ENCODE peak calls at places on chromosomes 4 and X, in eight cellular contexts. One of them, this sample, is unnamed. For H3K36me3, the result is how much of the 10 kb centered on the place peaks cover.

GRCh38 chr4:99395595-99396364 is 39.4 kb downstream of the ADH7 start:
- DNase-seq in cardiac muscle cell: no peak
- DNase-seq in naive thymus-derived CD4-positive, alpha-beta T cell: no peak
- DNase-seq in esophagus muscularis mucosa: no peak
- DNase-seq in tibial nerve: no peak
- DNase-seq in CD8-positive, alpha-beta T cell: no peak
- DNase-seq in CD8-positive, alpha-beta memory T cell: no peak
- DNase-seq in HCT116: no peak
- DNase-seq in this sample: peak

GRCh38 chr4:109433281-109434006 is at the start of gene SEC24B:
- DNase-seq in CD8-positive, alpha-beta memory T cell: peak
- DNase-seq in naive thymus-derived CD4-positive, alpha-beta T cell: peak
- DNase-seq in CD8-positive, alpha-beta T cell: peak
- DNase-seq in HCT116: peak
- DNase-seq in esophagus muscularis mucosa: peak
- DNase-seq in tibial nerve: peak
- DNase-seq in cardiac muscle cell: peak
- DNase-seq in this sample: no peak

GRCh38 chr4:145934434-145935047 is 4.1 kb downstream of the ZNF827 start:
- DNase-seq in cardiac muscle cell: peak
- DNase-seq in naive thymus-derived CD4-positive, alpha-beta T cell: no peak
- DNase-seq in HCT116: no peak
- DNase-seq in CD8-positive, alpha-beta memory T cell: no peak
- DNase-seq in CD8-positive, alpha-beta T cell: no peak
- DNase-seq in tibial nerve: no peak
- DNase-seq in esophagus muscularis mucosa: no peak
- DNase-seq in this sample: no peak

GRCh38 chrX:1391370-1391706 is 575 bp downstream of the SLC25A6 start:
- DNase-seq in naive thymus-derived CD4-positive, alpha-beta T cell: peak
- DNase-seq in cardiac muscle cell: peak
- DNase-seq in tibial nerve: no peak
- DNase-seq in CD8-positive, alpha-beta T cell: no peak
- DNase-seq in esophagus muscularis mucosa: no peak
- DNase-seq in CD8-positive, alpha-beta memory T cell: no peak
- DNase-seq in HCT116: no peak
- DNase-seq in this sample: no peak

GRCh38 chr4:55359397-55359916 is 13.4 kb downstream of the SRD5A3 start:
- DNase-seq in naive thymus-derived CD4-positive, alpha-beta T cell: no peak
- DNase-seq in esophagus muscularis mucosa: no peak
- DNase-seq in tibial nerve: peak
- DNase-seq in CD8-positive, alpha-beta T cell: no peak
- DNase-seq in cardiac muscle cell: no peak
- DNase-seq in HCT116: no peak
- DNase-seq in CD8-positive, alpha-beta memory T cell: no peak
- DNase-seq in this sample: no peak

GRCh38 chr4:16627999-16628398 is 270.4 kb downstream of the LDB2 start:
- DNase-seq in CD8-positive, alpha-beta T cell: no peak
- DNase-seq in naive thymus-derived CD4-positive, alpha-beta T cell: no peak
- DNase-seq in HCT116: no peak
- DNase-seq in tibial nerve: no peak
- DNase-seq in cardiac muscle cell: no peak
- DNase-seq in esophagus muscularis mucosa: no peak
- DNase-seq in CD8-positive, alpha-beta memory T cell: no peak
- DNase-seq in this sample: peak

GRCh38 chr4:94995684-94996394 is 238.1 kb downstream of the BMPR1B start:
- DNase-seq in cardiac muscle cell: peak
- DNase-seq in CD8-positive, alpha-beta T cell: no peak
- DNase-seq in CD8-positive, alpha-beta memory T cell: no peak
- DNase-seq in esophagus muscularis mucosa: no peak
- DNase-seq in tibial nerve: no peak
- DNase-seq in HCT116: no peak
- DNase-seq in naive thymus-derived CD4-positive, alpha-beta T cell: no peak
- DNase-seq in this sample: no peak

GRCh38 chr4:28845158-28845557 is 1875.0 kb upstream of the PCDH7 start:
- DNase-seq in CD8-positive, alpha-beta memory T cell: no peak
- DNase-seq in HCT116: no peak
- DNase-seq in tibial nerve: no peak
- DNase-seq in naive thymus-derived CD4-positive, alpha-beta T cell: no peak
- DNase-seq in cardiac muscle cell: no peak
- DNase-seq in esophagus muscularis mucosa: no peak
- DNase-seq in CD8-positive, alpha-beta T cell: no peak
- DNase-seq in this sample: no peak

GRCh38 chr4:94412019-94413017 is 39.4 kb upstream of the PDLIM5 start:
- DNase-seq in naive thymus-derived CD4-positive, alpha-beta T cell: no peak
- DNase-seq in HCT116: peak
- DNase-seq in cardiac muscle cell: peak
- DNase-seq in CD8-positive, alpha-beta memory T cell: no peak
- DNase-seq in CD8-positive, alpha-beta T cell: no peak
- DNase-seq in tibial nerve: no peak
- DNase-seq in esophagus muscularis mucosa: no peak
- DNase-seq in this sample: peak

GRCh38 chr4:73450398-73451004 is 14.5 kb downstream of the AFP start:
- DNase-seq in tibial nerve: no peak
- DNase-seq in HCT116: no peak
- DNase-seq in CD8-positive, alpha-beta T cell: no peak
- DNase-seq in CD8-positive, alpha-beta memory T cell: no peak
- DNase-seq in cardiac muscle cell: no peak
- DNase-seq in esophagus muscularis mucosa: no peak
- DNase-seq in naive thymus-derived CD4-positive, alpha-beta T cell: no peak
- DNase-seq in this sample: peak

GRCh38 chr4:126372634-126373033 is 1057.9 kb downstream of the FAT4 start:
- DNase-seq in tibial nerve: no peak
- DNase-seq in naive thymus-derived CD4-positive, alpha-beta T cell: no peak
- DNase-seq in esophagus muscularis mucosa: no peak
- DNase-seq in CD8-positive, alpha-beta memory T cell: no peak
- DNase-seq in cardiac muscle cell: no peak
- DNase-seq in CD8-positive, alpha-beta T cell: no peak
- DNase-seq in HCT116: no peak
- DNase-seq in this sample: no peak

GRCh38 chr4:79178770-79179169 is 147.1 kb downstream of the NAA11 start:
- DNase-seq in CD8-positive, alpha-beta T cell: no peak
- DNase-seq in naive thymus-derived CD4-positive, alpha-beta T cell: no peak
- DNase-seq in cardiac muscle cell: no peak
- DNase-seq in CD8-positive, alpha-beta memory T cell: no peak
- DNase-seq in HCT116: no peak
- DNase-seq in tibial nerve: peak
- DNase-seq in esophagus muscularis mucosa: no peak
- DNase-seq in this sample: no peak

GRCh38 chr4:54614094-54614493 is 43.7 kb upstream of the KIT start:
- DNase-seq in HCT116: no peak
- DNase-seq in naive thymus-derived CD4-positive, alpha-beta T cell: no peak
- DNase-seq in esophagus muscularis mucosa: no peak
- DNase-seq in CD8-positive, alpha-beta memory T cell: no peak
- DNase-seq in CD8-positive, alpha-beta T cell: no peak
- DNase-seq in cardiac muscle cell: no peak
- DNase-seq in tibial nerve: no peak
- DNase-seq in this sample: no peak

GRCh38 chrX:41870719-41871151 is 52.6 kb downstream of the CASK start:
- DNase-seq in naive thymus-derived CD4-positive, alpha-beta T cell: no peak
- DNase-seq in esophagus muscularis mucosa: no peak
- DNase-seq in HCT116: no peak
- DNase-seq in tibial nerve: no peak
- DNase-seq in CD8-positive, alpha-beta T cell: no peak
- DNase-seq in CD8-positive, alpha-beta memory T cell: no peak
- DNase-seq in cardiac muscle cell: no peak
- DNase-seq in this sample: no peak

GRCh38 chr4:107600993-107601392 is 119.0 kb downstream of the PAPSS1 start:
- DNase-seq in HCT116: no peak
- DNase-seq in tibial nerve: no peak
- DNase-seq in CD8-positive, alpha-beta memory T cell: no peak
- DNase-seq in CD8-positive, alpha-beta T cell: no peak
- DNase-seq in naive thymus-derived CD4-positive, alpha-beta T cell: no peak
- DNase-seq in cardiac muscle cell: no peak
- DNase-seq in esophagus muscularis mucosa: no peak
- DNase-seq in this sample: no peak

GRCh38 chr4:33924239-33924638 is 2320.1 kb downstream of the ARAP2 start:
- DNase-seq in cardiac muscle cell: peak
- DNase-seq in esophagus muscularis mucosa: no peak
- DNase-seq in HCT116: peak
- DNase-seq in CD8-positive, alpha-beta memory T cell: no peak
- DNase-seq in tibial nerve: no peak
- DNase-seq in CD8-positive, alpha-beta T cell: peak
- DNase-seq in naive thymus-derived CD4-positive, alpha-beta T cell: no peak
- DNase-seq in this sample: peak

GRCh38 chrX:106917830-106918500 is 2.2 kb upstream of the CLDN2 start:
- DNase-seq in esophagus muscularis mucosa: no peak
- DNase-seq in CD8-positive, alpha-beta memory T cell: peak
- DNase-seq in HCT116: peak
- DNase-seq in naive thymus-derived CD4-positive, alpha-beta T cell: no peak
- DNase-seq in tibial nerve: no peak
- DNase-seq in CD8-positive, alpha-beta T cell: peak
- DNase-seq in cardiac muscle cell: no peak
- DNase-seq in this sample: peak

GRCh38 chrX:10197597-10198210 is 40.9 kb downstream of the CLCN4 start:
- DNase-seq in CD8-positive, alpha-beta T cell: no peak
- DNase-seq in tibial nerve: no peak
- DNase-seq in naive thymus-derived CD4-positive, alpha-beta T cell: no peak
- DNase-seq in HCT116: no peak
- DNase-seq in esophagus muscularis mucosa: no peak
- DNase-seq in cardiac muscle cell: no peak
- DNase-seq in CD8-positive, alpha-beta memory T cell: no peak
- DNase-seq in this sample: no peak

GRCh38 chr4:89259435-89260028 is 48.1 kb downstream of the GPRIN3 start:
- DNase-seq in HCT116: no peak
- DNase-seq in naive thymus-derived CD4-positive, alpha-beta T cell: no peak
- DNase-seq in CD8-positive, alpha-beta memory T cell: no peak
- DNase-seq in esophagus muscularis mucosa: no peak
- DNase-seq in tibial nerve: no peak
- DNase-seq in CD8-positive, alpha-beta T cell: no peak
- DNase-seq in cardiac muscle cell: peak
- DNase-seq in this sample: no peak

GRCh38 chrX:150897371-150898319 is 823 bp downstream of the CD99L2 start:
- DNase-seq in CD8-positive, alpha-beta memory T cell: peak
- DNase-seq in naive thymus-derived CD4-positive, alpha-beta T cell: peak
- DNase-seq in tibial nerve: no peak
- DNase-seq in CD8-positive, alpha-beta T cell: peak
- DNase-seq in esophagus muscularis mucosa: no peak
- DNase-seq in cardiac muscle cell: no peak
- DNase-seq in HCT116: no peak
- DNase-seq in this sample: no peak

GRCh38 chr4:73919691-73920090 is 50.5 kb downstream of the CXCL1 start:
- DNase-seq in naive thymus-derived CD4-positive, alpha-beta T cell: no peak
- DNase-seq in tibial nerve: no peak
- DNase-seq in HCT116: no peak
- DNase-seq in CD8-positive, alpha-beta memory T cell: no peak
- DNase-seq in esophagus muscularis mucosa: no peak
- DNase-seq in CD8-positive, alpha-beta T cell: no peak
- DNase-seq in cardiac muscle cell: no peak
- DNase-seq in this sample: no peak

GRCh38 chr4:133759428-133759827 is 442.2 kb downstream of the PABPC4L start:
- DNase-seq in CD8-positive, alpha-beta T cell: peak
- DNase-seq in CD8-positive, alpha-beta memory T cell: no peak
- DNase-seq in naive thymus-derived CD4-positive, alpha-beta T cell: no peak
- DNase-seq in cardiac muscle cell: no peak
- DNase-seq in tibial nerve: no peak
- DNase-seq in HCT116: no peak
- DNase-seq in esophagus muscularis mucosa: no peak
- DNase-seq in this sample: no peak

GRCh38 chrX:21574793-21575192 is 83.3 kb downstream of the KLHL34 start:
- DNase-seq in cardiac muscle cell: no peak
- DNase-seq in naive thymus-derived CD4-positive, alpha-beta T cell: no peak
- DNase-seq in tibial nerve: no peak
- DNase-seq in CD8-positive, alpha-beta T cell: no peak
- DNase-seq in esophagus muscularis mucosa: no peak
- DNase-seq in HCT116: no peak
- DNase-seq in CD8-positive, alpha-beta memory T cell: no peak
- DNase-seq in this sample: no peak
- H3K36me3 ChIP-seq in cardiac muscle cell: under half
- H3K36me3 ChIP-seq in naive thymus-derived CD4-positive, alpha-beta T cell: under half
- H3K36me3 ChIP-seq in tibial nerve: under half
- H3K36me3 ChIP-seq in CD8-positive, alpha-beta T cell: under half
- H3K36me3 ChIP-seq in esophagus muscularis mucosa: under half
- H3K36me3 ChIP-seq in HCT116: under half
- H3K36me3 ChIP-seq in CD8-positive, alpha-beta memory T cell: under half
- H3K36me3 ChIP-seq in this sample: under half

GRCh38 chrX:19091596-19091995 is 30.7 kb downstream of the ADGRG2 start:
- DNase-seq in naive thymus-derived CD4-positive, alpha-beta T cell: no peak
- DNase-seq in esophagus muscularis mucosa: no peak
- DNase-seq in CD8-positive, alpha-beta memory T cell: no peak
- DNase-seq in cardiac muscle cell: no peak
- DNase-seq in CD8-positive, alpha-beta T cell: no peak
- DNase-seq in HCT116: no peak
- DNase-seq in tibial nerve: no peak
- DNase-seq in this sample: no peak

GRCh38 chrX:19089555-19090040 is 32.7 kb downstream of the ADGRG2 start:
- DNase-seq in CD8-positive, alpha-beta memory T cell: no peak
- DNase-seq in tibial nerve: no peak
- DNase-seq in naive thymus-derived CD4-positive, alpha-beta T cell: no peak
- DNase-seq in esophagus muscularis mucosa: no peak
- DNase-seq in cardiac muscle cell: no peak
- DNase-seq in HCT116: no peak
- DNase-seq in CD8-positive, alpha-beta T cell: no peak
- DNase-seq in this sample: no peak

GRCh38 chrX:19097553-19097952 is 24.7 kb downstream of the ADGRG2 start:
- DNase-seq in CD8-positive, alpha-beta memory T cell: no peak
- DNase-seq in HCT116: no peak
- DNase-seq in tibial nerve: no peak
- DNase-seq in CD8-positive, alpha-beta T cell: no peak
- DNase-seq in naive thymus-derived CD4-positive, alpha-beta T cell: no peak
- DNase-seq in esophagus muscularis mucosa: no peak
- DNase-seq in cardiac muscle cell: no peak
- DNase-seq in this sample: no peak

DNA sequence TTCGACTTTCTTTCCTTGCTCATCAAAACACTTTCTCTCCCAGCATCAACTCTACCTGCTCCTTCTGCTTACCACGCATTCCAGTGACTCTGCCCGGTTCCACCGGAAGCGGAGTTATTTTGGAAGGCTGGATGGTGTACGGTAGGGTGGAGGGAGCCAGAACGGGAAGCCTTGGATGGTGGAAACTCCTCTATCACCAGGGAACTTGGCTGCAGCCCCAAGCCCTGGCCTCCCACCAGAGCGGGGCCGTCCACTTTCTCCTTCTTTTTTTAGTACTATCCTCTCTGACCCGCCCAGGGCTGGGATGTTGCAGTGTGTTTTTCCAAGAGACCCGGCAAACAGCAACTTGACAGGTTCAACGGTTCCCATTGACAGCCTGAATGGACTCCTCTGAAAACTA is 27.6 kb downstream of the ADGRG2 start:
- DNase-seq in esophagus muscularis mucosa: no peak
- DNase-seq in tibial nerve: no peak
- DNase-seq in naive thymus-derived CD4-positive, alpha-beta T cell: no peak
- DNase-seq in cardiac muscle cell: peak
- DNase-seq in CD8-positive, alpha-beta memory T cell: no peak
- DNase-seq in CD8-positive, alpha-beta T cell: no peak
- DNase-seq in HCT116: no peak
- DNase-seq in this sample: no peak
- H3K36me3 ChIP-seq in esophagus muscularis mucosa: under half
- H3K36me3 ChIP-seq in tibial nerve: under half
- H3K36me3 ChIP-seq in naive thymus-derived CD4-positive, alpha-beta T cell: under half
- H3K36me3 ChIP-seq in cardiac muscle cell: under half
- H3K36me3 ChIP-seq in CD8-positive, alpha-beta memory T cell: under half
- H3K36me3 ChIP-seq in CD8-positive, alpha-beta T cell: under half
- H3K36me3 ChIP-seq in HCT116: under half
- H3K36me3 ChIP-seq in this sample: under half

GRCh38 chrX:7314425-7314824 is 166.5 kb upstream of the PUDP start:
- DNase-seq in tibial nerve: no peak
- DNase-seq in HCT116: no peak
- DNase-seq in CD8-positive, alpha-beta T cell: no peak
- DNase-seq in naive thymus-derived CD4-positive, alpha-beta T cell: no peak
- DNase-seq in CD8-positive, alpha-beta memory T cell: no peak
- DNase-seq in esophagus muscularis mucosa: no peak
- DNase-seq in cardiac muscle cell: no peak
- DNase-seq in this sample: no peak
- H3K36me3 ChIP-seq in tibial nerve: under half
- H3K36me3 ChIP-seq in HCT116: under half
- H3K36me3 ChIP-seq in CD8-positive, alpha-beta T cell: under half
- H3K36me3 ChIP-seq in naive thymus-derived CD4-positive, alpha-beta T cell: under half
- H3K36me3 ChIP-seq in CD8-positive, alpha-beta memory T cell: under half
- H3K36me3 ChIP-seq in esophagus muscularis mucosa: under half
- H3K36me3 ChIP-seq in cardiac muscle cell: under half
- H3K36me3 ChIP-seq in this sample: under half

GRCh38 chr4:184811484-184812180 is 14.1 kb downstream of the ACSL1 start:
- DNase-seq in naive thymus-derived CD4-positive, alpha-beta T cell: no peak
- DNase-seq in CD8-positive, alpha-beta T cell: no peak
- DNase-seq in CD8-positive, alpha-beta memory T cell: no peak
- DNase-seq in cardiac muscle cell: no peak
- DNase-seq in esophagus muscularis mucosa: no peak
- DNase-seq in tibial nerve: no peak
- DNase-seq in HCT116: no peak
- DNase-seq in this sample: no peak
- H3K36me3 ChIP-seq in naive thymus-derived CD4-positive, alpha-beta T cell: under half
- H3K36me3 ChIP-seq in CD8-positive, alpha-beta T cell: under half
- H3K36me3 ChIP-seq in CD8-positive, alpha-beta memory T cell: under half
- H3K36me3 ChIP-seq in cardiac muscle cell: under half
- H3K36me3 ChIP-seq in esophagus muscularis mucosa: under half
- H3K36me3 ChIP-seq in tibial nerve: under half
- H3K36me3 ChIP-seq in HCT116: under half
- H3K36me3 ChIP-seq in this sample: under half